ENCODE peak calls at places on chromosomes 7 and 10, in seven cellular contexts. O is GM23248, Z is neural progenitor cell, I is IMR-90, V is MM.1S, R is K562, P is neuronal stem cell. N is an unnamed sample.

GRCh38 chr10:113458944-113459343 is 93.9 kb upstream of the HABP2 start:
- DNase-seq in Z (no peak), R (no peak), P (no peak), O (no peak), V (no peak), I (no peak), N (no peak)

GRCh38 chr10:955820-956217 is 24.3 kb upstream of the LARP4B start:
- DNase-seq in V (no peak), R (peak), P (no peak), O (no peak), Z (no peak), I (no peak), N (no peak)

GRCh38 chr10:77636967-77637473 is 588 bp downstream of the KCNMA1 start:
- DNase-seq in Z (peak), R (no peak), P (no peak), I (no peak), V (no peak), O (peak), N (no peak)

GRCh38 chr7:138285129-138285528 is 174.9 kb upstream of the TRIM24 start:
- DNase-seq in O (no peak), I (no peak), P (no peak), V (no peak), Z (no peak), R (no peak), N (no peak)

GRCh38 chr10:21599582-21599981 is 65.5 kb downstream of the MLLT10 start:
- DNase-seq in P (no peak), V (peak), Z (no peak), O (no peak), I (no peak), R (no peak), N (no peak)

GRCh38 chr7:41956712-41957111 is 253.8 kb upstream of the INHBA start:
- DNase-seq in R (no peak), Z (peak), O (peak), P (no peak), I (no peak), V (no peak), N (no peak)

GRCh38 chr7:139131622-139132021 is 22.1 kb upstream of the ZC3HAV1 start:
- DNase-seq in V (no peak), P (no peak), O (no peak), I (no peak), Z (no peak), R (no peak), N (no peak)

GRCh38 chr7:22653981-22654380 is 73.0 kb upstream of the IL6 start:
- DNase-seq in P (no peak), I (no peak), V (no peak), Z (no peak), R (no peak), O (no peak), N (no peak)

GRCh38 chr10:6659451-6659850 is 79.4 kb upstream of the PRKCQ start:
- DNase-seq in R (no peak), V (no peak), I (no peak), Z (no peak), P (no peak), O (no peak), N (no peak)

GRCh38 chr10:68212721-68213352 is 19.1 kb downstream of the ATOH7 start:
- DNase-seq in O (peak), Z (no peak), I (peak), P (no peak), R (peak), V (peak), N (peak)

GRCh38 chr10:28594401-28594800 is 61.5 kb downstream of the WAC start:
- DNase-seq in P (no peak), V (no peak), Z (no peak), I (no peak), R (no peak), O (no peak), N (no peak)

GRCh38 chr10:126252884-126253612 is 135.2 kb downstream of the ADAM12 start:
- DNase-seq in O (peak), Z (no peak), P (no peak), V (no peak), R (no peak), I (peak), N (no peak)

GRCh38 chr10:101769541-101770180 is 6.3 kb downstream of the FGF8 start:
- DNase-seq in V (no peak), P (no peak), I (no peak), Z (no peak), R (no peak), O (no peak), N (no peak)

GRCh38 chr10:102770792-102771191 is 27.0 kb downstream of the WBP1L start:
- DNase-seq in V (no peak), I (peak), O (peak), Z (no peak), R (no peak), P (no peak), N (no peak)

GRCh38 chr10:116429288-116429977 is 1.8 kb downstream of the PNLIPRP3 start:
- DNase-seq in V (no peak), P (no peak), Z (no peak), I (no peak), R (no peak), O (no peak), N (no peak)

GRCh38 chr10:43234471-43235041 is 32.3 kb downstream of the RASGEF1A start:
- DNase-seq in P (no peak), O (no peak), Z (no peak), R (no peak), I (no peak), V (no peak), N (no peak)

GRCh38 chr7:93054975-93055374 is 62.8 kb downstream of the SAMD9 start:
- DNase-seq in R (no peak), I (no peak), V (no peak), Z (no peak), P (no peak), O (no peak), N (no peak)

GRCh38 chr7:15889501-15889900 is 203.0 kb upstream of the MEOX2 start:
- DNase-seq in R (no peak), O (peak), P (no peak), V (no peak), Z (peak), I (no peak), N (no peak)

GRCh38 chr7:50714851-50715250 is 67.8 kb downstream of the GRB10 start:
- DNase-seq in R (no peak), I (no peak), O (peak), P (no peak), V (no peak), Z (no peak), N (no peak)

GRCh38 chr10:100303724-100304319 is 17.3 kb upstream of the BLOC1S2 start:
- DNase-seq in R (peak), P (no peak), Z (peak), V (peak), O (peak), I (peak), N (no peak)

GRCh38 chr10:113788604-113789083 is 37.2 kb downstream of the PLEKHS1 start:
- DNase-seq in I (peak), R (peak), Z (no peak), P (no peak), O (peak), V (no peak), N (no peak)

GRCh38 chr10:19668104-19668503 is 148.1 kb upstream of the PLXDC2 start:
- DNase-seq in I (no peak), V (no peak), Z (no peak), O (no peak), R (no peak), P (no peak), N (no peak)

GRCh38 chr10:112182808-112183328 is 697 bp downstream of the GPAM start:
- DNase-seq in I (no peak), O (no peak), R (no peak), Z (no peak), P (peak), V (peak), N (no peak)

GRCh38 chr10:13536674-13537366 is 8.0 kb upstream of the BEND7 start:
- DNase-seq in P (peak), R (peak), O (peak), Z (peak), I (peak), V (peak), N (no peak)

GRCh38 chr7:17307558-17307957 is 9.1 kb downstream of the AHR start:
- DNase-seq in P (no peak), I (peak), O (peak), V (no peak), R (no peak), Z (no peak), N (no peak)

GRCh38 chr7:135188298-135188984 is 17.9 kb upstream of the CYREN start:
- DNase-seq in I (no peak), V (no peak), O (no peak), P (no peak), R (no peak), Z (no peak), N (no peak)

GRCh38 chr7:7524121-7524520 is 11.6 kb downstream of the COL28A1 start:
- DNase-seq in Z (no peak), R (no peak), O (peak), I (no peak), P (no peak), V (no peak), N (no peak)
- H3K9ac ChIP-seq in Z (no peak), R (no peak), O (no peak), I (no peak), P (no peak), V (no peak), N (no peak)

GRCh38 chr7:40721344-40721949 is 586.6 kb downstream of the SUGCT start:
- DNase-seq in O (no peak), I (no peak), V (no peak), R (no peak), Z (no peak), P (no peak), N (no peak)
- H3K9ac ChIP-seq in O (no peak), I (no peak), V (no peak), R (no peak), Z (no peak), P (no peak), N (no peak)

GRCh38 chr10:33265621-33266020 is 68.8 kb downstream of the NRP1 start:
- DNase-seq in V (no peak), R (no peak), P (no peak), Z (no peak), O (no peak), I (no peak), N (no peak)

GRCh38 chr10:33267708-33268107 is 66.8 kb downstream of the NRP1 start:
- DNase-seq in R (no peak), O (no peak), Z (no peak), I (no peak), V (no peak), P (no peak), N (no peak)

GRCh38 chr10:33260403-33261239 is 73.8 kb downstream of the NRP1 start:
- DNase-seq in O (no peak), R (no peak), Z (no peak), I (peak), P (no peak), V (no peak), N (no peak)

GRCh38 chr10:33262871-33263270 is 71.6 kb downstream of the NRP1 start:
- DNase-seq in P (no peak), R (no peak), O (no peak), I (no peak), Z (no peak), V (no peak), N (no peak)

DNA sequence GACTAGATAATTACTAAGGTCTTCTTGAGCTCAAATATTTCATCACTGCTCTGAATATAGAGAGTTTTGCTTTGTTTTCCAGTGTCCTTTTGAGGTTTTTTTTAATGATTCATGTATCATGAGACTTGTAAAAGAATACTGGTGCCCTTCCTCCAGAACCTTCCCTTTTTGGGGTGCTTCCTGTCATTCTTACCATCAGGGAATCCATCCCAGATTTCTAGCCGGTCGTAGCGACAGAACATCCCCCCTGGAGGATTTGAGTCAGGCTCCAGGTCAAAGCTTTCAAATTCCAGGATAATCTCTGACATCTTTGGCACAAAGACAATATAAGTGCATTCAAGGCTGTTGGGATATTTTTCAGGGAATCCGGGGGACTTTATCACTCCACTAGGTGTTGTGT is 71.0 kb downstream of the NRP1 start:
- DNase-seq in I (peak), R (no peak), Z (no peak), V (no peak), O (peak), P (no peak), N (no peak)
- H3K9ac ChIP-seq in I (no peak), R (no peak), Z (no peak), V (no peak), O (peak), P (no peak), N (no peak)

GRCh38 chr7:143900230-143900766 is 1.7 kb downstream of the TCAF1 start:
- DNase-seq in P (no peak), V (no peak), O (peak), Z (peak), R (no peak), I (peak), N (no peak)
- H3K9ac ChIP-seq in P (no peak), V (no peak), O (no peak), Z (no peak), R (peak), I (peak), N (peak)

DNA sequence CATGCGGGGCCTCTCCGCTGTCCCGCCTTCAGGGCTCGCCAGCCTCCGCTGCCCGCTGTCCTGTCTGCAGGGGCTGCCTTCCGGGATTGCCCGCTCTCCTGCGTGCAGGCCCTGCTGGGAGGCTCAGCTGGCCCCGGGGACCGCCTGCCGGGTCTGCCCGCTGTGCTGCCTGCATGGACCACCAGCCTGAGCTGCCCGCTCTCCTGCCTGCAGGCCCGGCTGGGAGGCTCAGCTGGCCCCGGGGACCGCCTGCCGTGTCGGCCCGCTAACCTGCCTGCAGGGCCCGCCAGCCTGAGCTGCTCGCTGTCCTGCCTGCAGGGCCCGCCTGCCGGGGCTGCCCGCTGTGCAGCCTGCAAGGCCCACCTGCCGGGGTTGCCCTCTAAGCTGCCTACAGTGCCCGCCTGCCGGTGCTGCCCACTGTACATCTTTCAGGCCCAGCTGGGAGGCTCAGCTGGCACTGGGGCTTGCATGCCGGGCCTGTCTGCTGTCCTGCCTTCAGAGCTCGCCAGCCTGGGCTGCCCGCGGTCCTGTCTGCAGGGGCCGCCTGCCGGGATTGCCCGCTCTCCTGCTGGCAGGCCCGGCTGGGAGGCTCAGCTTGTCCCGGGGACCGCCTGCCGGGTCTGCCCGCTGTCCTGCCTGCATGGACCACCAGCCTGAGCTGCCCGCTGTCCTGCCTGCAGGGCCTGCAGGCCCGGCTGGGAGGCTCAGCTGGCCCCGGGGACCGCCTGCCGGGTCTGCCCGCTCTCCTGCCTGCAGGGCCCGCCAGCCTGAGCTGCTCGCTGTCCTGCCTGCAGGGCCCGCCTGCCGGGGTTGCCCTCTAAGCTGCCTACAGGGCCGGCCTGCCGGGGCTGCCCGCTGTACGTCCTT is 165.1 kb downstream of the GLRX3 start:
- DNase-seq in Z (no peak), P (no peak), O (peak), V (peak), R (no peak), I (no peak), N (no peak)
- H3K9ac ChIP-seq in Z (no peak), P (no peak), O (peak), V (peak), R (no peak), I (no peak), N (no peak)

GRCh38 chr7:155466814-155467675 is 9.1 kb downstream of the EN2 start:
- DNase-seq in O (peak), P (peak), R (no peak), V (no peak), I (no peak), Z (peak), N (no peak)

GRCh38 chr7:155470186-155470487 is 12.2 kb downstream of the EN2 start:
- DNase-seq in Z (no peak), O (no peak), R (no peak), I (no peak), V (no peak), P (no peak), N (no peak)

GRCh38 chr7:155466142-155466813 is 8.3 kb downstream of the EN2 start:
- DNase-seq in P (no peak), I (no peak), R (no peak), V (no peak), O (no peak), Z (peak), N (no peak)

GRCh38 chr7:155469311-155470185 is 11.6 kb downstream of the EN2 start:
- DNase-seq in P (no peak), Z (peak), O (no peak), V (no peak), I (no peak), R (no peak), N (no peak)

GRCh38 chr7:155467846-155468821 is 10.2 kb downstream of the EN2 start:
- DNase-seq in V (no peak), R (no peak), Z (peak), O (no peak), I (no peak), P (no peak), N (no peak)
- H3K9ac ChIP-seq in V (no peak), R (no peak), Z (no peak), O (no peak), I (no peak), P (no peak), N (no peak)